ENCODE peak calls at places on chromosomes 13 and 19, in seven cellular contexts. One of them, this sample, is unnamed.

GRCh38 chr13:20351279-20352022 is 119.3 kb upstream of the GJB6 start:
- DNase-seq in prostate gland: no peak
- DNase-seq in SK-N-SH: no peak
- DNase-seq in HCT116: no peak
- DNase-seq in colonic mucosa: no peak
- DNase-seq in lower lobe of right lung: no peak
- DNase-seq in WERI-Rb-1: no peak
- DNase-seq in this sample: no peak

GRCh38 chr19:44824758-44825157 is 15.9 kb downstream of the BCAM start:
- DNase-seq in SK-N-SH: no peak
- DNase-seq in lower lobe of right lung: no peak
- DNase-seq in HCT116: no peak
- DNase-seq in prostate gland: no peak
- DNase-seq in colonic mucosa: no peak
- DNase-seq in WERI-Rb-1: no peak
- DNase-seq in this sample: no peak

GRCh38 chr13:74305876-74306275 is 171.7 kb upstream of the KLF12 start:
- DNase-seq in colonic mucosa: no peak
- DNase-seq in lower lobe of right lung: no peak
- DNase-seq in WERI-Rb-1: no peak
- DNase-seq in SK-N-SH: no peak
- DNase-seq in HCT116: no peak
- DNase-seq in prostate gland: no peak
- DNase-seq in this sample: no peak

GRCh38 chr13:43307921-43308433 is 284.6 kb downstream of the DNAJC15 start:
- DNase-seq in lower lobe of right lung: peak; percentile 89
- DNase-seq in WERI-Rb-1: no peak
- DNase-seq in colonic mucosa: peak; percentile 67
- DNase-seq in prostate gland: peak; percentile 85
- DNase-seq in SK-N-SH: peak; percentile 71
- DNase-seq in HCT116: no peak
- DNase-seq in this sample: no peak

GRCh38 chr13:114311908-114312307 is 2.4 kb upstream of the CHAMP1 start:
- DNase-seq in HCT116: no peak
- DNase-seq in SK-N-SH: no peak
- DNase-seq in lower lobe of right lung: no peak
- DNase-seq in colonic mucosa: no peak
- DNase-seq in prostate gland: no peak
- DNase-seq in WERI-Rb-1: no peak
- DNase-seq in this sample: no peak

GRCh38 chr13:40666905-40667621 is 622 bp upstream of the FOXO1 start:
- DNase-seq in colonic mucosa: peak; percentile 53
- DNase-seq in prostate gland: peak; percentile 20
- DNase-seq in SK-N-SH: peak; percentile 86
- DNase-seq in lower lobe of right lung: peak; percentile 87
- DNase-seq in WERI-Rb-1: no peak
- DNase-seq in HCT116: no peak
- DNase-seq in this sample: peak; percentile 15

GRCh38 chr13:41411536-41411935 is 45.8 kb upstream of the RGCC start:
- DNase-seq in colonic mucosa: no peak
- DNase-seq in HCT116: peak; percentile 23
- DNase-seq in prostate gland: peak; percentile 13
- DNase-seq in WERI-Rb-1: peak; percentile 7
- DNase-seq in SK-N-SH: no peak
- DNase-seq in lower lobe of right lung: no peak
- DNase-seq in this sample: no peak

GRCh38 chr13:50334944-50335343 is 319.7 kb downstream of the KCNRG start:
- DNase-seq in SK-N-SH: no peak
- DNase-seq in prostate gland: no peak
- DNase-seq in HCT116: no peak
- DNase-seq in colonic mucosa: no peak
- DNase-seq in lower lobe of right lung: no peak
- DNase-seq in WERI-Rb-1: no peak
- DNase-seq in this sample: no peak

GRCh38 chr19:13169769-13170168 is 19.6 kb downstream of the IER2 start:
- DNase-seq in HCT116: peak; percentile 91
- DNase-seq in WERI-Rb-1: no peak
- DNase-seq in SK-N-SH: no peak
- DNase-seq in colonic mucosa: peak; percentile 83
- DNase-seq in prostate gland: no peak
- DNase-seq in lower lobe of right lung: no peak
- DNase-seq in this sample: peak; percentile 96

GRCh38 chr19:52566588-52566987 is 3.5 kb upstream of the ZNF701 start:
- DNase-seq in colonic mucosa: no peak
- DNase-seq in lower lobe of right lung: no peak
- DNase-seq in SK-N-SH: no peak
- DNase-seq in prostate gland: no peak
- DNase-seq in WERI-Rb-1: no peak
- DNase-seq in HCT116: no peak
- DNase-seq in this sample: no peak

GRCh38 chr19:17926044-17926443 is 6.8 kb upstream of the CCDC124 start:
- DNase-seq in SK-N-SH: no peak
- DNase-seq in WERI-Rb-1: no peak
- DNase-seq in HCT116: no peak
- DNase-seq in lower lobe of right lung: no peak
- DNase-seq in prostate gland: no peak
- DNase-seq in colonic mucosa: no peak
- DNase-seq in this sample: no peak

GRCh38 chr19:40191836-40192646 is 815 bp downstream of the MAP3K10 start:
- DNase-seq in HCT116: no peak
- DNase-seq in lower lobe of right lung: peak; percentile 58
- DNase-seq in SK-N-SH: peak; percentile 88
- DNase-seq in prostate gland: no peak
- DNase-seq in colonic mucosa: peak; percentile 23
- DNase-seq in WERI-Rb-1: peak; percentile 76
- DNase-seq in this sample: no peak

GRCh38 chr19:13693933-13694332 is 70.4 kb upstream of the MRI1 start:
- DNase-seq in lower lobe of right lung: no peak
- DNase-seq in HCT116: no peak
- DNase-seq in colonic mucosa: no peak
- DNase-seq in WERI-Rb-1: no peak
- DNase-seq in prostate gland: no peak
- DNase-seq in SK-N-SH: no peak
- DNase-seq in this sample: no peak

GRCh38 chr19:313169-313987 is 22.2 kb upstream of the PLPP2 start:
- DNase-seq in SK-N-SH: no peak
- DNase-seq in HCT116: no peak
- DNase-seq in lower lobe of right lung: no peak
- DNase-seq in WERI-Rb-1: no peak
- DNase-seq in colonic mucosa: no peak
- DNase-seq in prostate gland: no peak
- DNase-seq in this sample: no peak

GRCh38 chr13:48505597-48506091 is 27.2 kb downstream of the RCBTB2 start:
- DNase-seq in SK-N-SH: no peak
- DNase-seq in prostate gland: peak; percentile 46
- DNase-seq in lower lobe of right lung: no peak
- DNase-seq in WERI-Rb-1: no peak
- DNase-seq in colonic mucosa: no peak
- DNase-seq in HCT116: no peak
- DNase-seq in this sample: no peak

GRCh38 chr13:71290963-71291937 is 575.8 kb downstream of the DACH1 start:
- DNase-seq in HCT116: no peak
- DNase-seq in lower lobe of right lung: no peak
- DNase-seq in prostate gland: no peak
- DNase-seq in WERI-Rb-1: no peak
- DNase-seq in SK-N-SH: no peak
- DNase-seq in colonic mucosa: no peak
- DNase-seq in this sample: peak; percentile 87

GRCh38 chr19:49875801-49876421 is 1.2 kb downstream of the AKT1S1 start:
- DNase-seq in WERI-Rb-1: peak; percentile 56
- DNase-seq in lower lobe of right lung: peak; percentile 75
- DNase-seq in HCT116: no peak
- DNase-seq in SK-N-SH: peak; percentile 82
- DNase-seq in colonic mucosa: peak; percentile 81
- DNase-seq in prostate gland: peak; percentile 57
- DNase-seq in this sample: no peak

GRCh38 chr13:51221674-51222509 is at the start of gene FAM124A:
- DNase-seq in WERI-Rb-1: peak; percentile 20
- DNase-seq in prostate gland: peak; percentile 37
- DNase-seq in HCT116: peak; percentile 4
- DNase-seq in lower lobe of right lung: peak; percentile 58
- DNase-seq in SK-N-SH: peak; percentile 89
- DNase-seq in colonic mucosa: peak; percentile 38
- DNase-seq in this sample: no peak

GRCh38 chr13:23945612-23946011 is 48.3 kb upstream of the C1QTNF9B start:
- DNase-seq in lower lobe of right lung: no peak
- DNase-seq in prostate gland: no peak
- DNase-seq in WERI-Rb-1: no peak
- DNase-seq in SK-N-SH: peak; percentile 11
- DNase-seq in HCT116: no peak
- DNase-seq in colonic mucosa: no peak
- DNase-seq in this sample: no peak

GRCh38 chr13:33487575-33488243 is 202.2 kb upstream of the STARD13 start:
- DNase-seq in prostate gland: no peak
- DNase-seq in WERI-Rb-1: no peak
- DNase-seq in colonic mucosa: peak; percentile 25
- DNase-seq in HCT116: no peak
- DNase-seq in lower lobe of right lung: no peak
- DNase-seq in SK-N-SH: no peak
- DNase-seq in this sample: no peak

GRCh38 chr19:38081547-38082255 is 142.3 kb downstream of the DPF1 start:
- DNase-seq in WERI-Rb-1: no peak
- DNase-seq in lower lobe of right lung: no peak
- DNase-seq in HCT116: no peak
- DNase-seq in prostate gland: no peak
- DNase-seq in SK-N-SH: no peak
- DNase-seq in colonic mucosa: no peak
- DNase-seq in this sample: no peak

GRCh38 chr13:75978815-75979214 is 342.7 kb downstream of the LMO7 start:
- DNase-seq in SK-N-SH: no peak
- DNase-seq in lower lobe of right lung: no peak
- DNase-seq in prostate gland: no peak
- DNase-seq in WERI-Rb-1: no peak
- DNase-seq in colonic mucosa: no peak
- DNase-seq in HCT116: no peak
- DNase-seq in this sample: no peak

GRCh38 chr19:15114153-15114540 is 6.9 kb downstream of the SYDE1 start:
- DNase-seq in SK-N-SH: peak; percentile 21
- DNase-seq in WERI-Rb-1: no peak
- DNase-seq in prostate gland: no peak
- DNase-seq in colonic mucosa: no peak
- DNase-seq in lower lobe of right lung: no peak
- DNase-seq in HCT116: no peak
- DNase-seq in this sample: no peak
- H3K36me3 ChIP-seq in SK-N-SH: peaks cover 88% of the 10 kb centered on the region
- H3K36me3 ChIP-seq in WERI-Rb-1: peaks cover 44% of the 10 kb centered on the region
- H3K36me3 ChIP-seq in prostate gland: no peaks in the 10 kb centered on the region
- H3K36me3 ChIP-seq in colonic mucosa: peaks cover 21% of the 10 kb centered on the region
- H3K36me3 ChIP-seq in lower lobe of right lung: peaks cover 94% of the 10 kb centered on the region
- H3K36me3 ChIP-seq in HCT116: peaks cover 24% of the 10 kb centered on the region
- H3K36me3 ChIP-seq in this sample: peaks cover 17% of the 10 kb centered on the region

GRCh38 chr13:110450016-110450900 is 111.3 kb downstream of the RAB20 start:
- DNase-seq in SK-N-SH: no peak
- DNase-seq in HCT116: no peak
- DNase-seq in prostate gland: no peak
- DNase-seq in colonic mucosa: no peak
- DNase-seq in WERI-Rb-1: peak; percentile 3
- DNase-seq in lower lobe of right lung: no peak
- DNase-seq in this sample: no peak

GRCh38 chr13:110447801-110448200 is 113.7 kb downstream of the RAB20 start:
- DNase-seq in WERI-Rb-1: no peak
- DNase-seq in colonic mucosa: no peak
- DNase-seq in prostate gland: no peak
- DNase-seq in HCT116: no peak
- DNase-seq in SK-N-SH: no peak
- DNase-seq in lower lobe of right lung: no peak
- DNase-seq in this sample: no peak

GRCh38 chr13:110449225-110450015 is 112.1 kb downstream of the RAB20 start:
- DNase-seq in SK-N-SH: no peak
- DNase-seq in WERI-Rb-1: no peak
- DNase-seq in colonic mucosa: no peak
- DNase-seq in HCT116: no peak
- DNase-seq in prostate gland: no peak
- DNase-seq in lower lobe of right lung: no peak
- DNase-seq in this sample: no peak

GRCh38 chr13:110448230-110448629 is 113.3 kb downstream of the RAB20 start:
- DNase-seq in HCT116: peak; percentile 43
- DNase-seq in WERI-Rb-1: no peak
- DNase-seq in lower lobe of right lung: no peak
- DNase-seq in SK-N-SH: no peak
- DNase-seq in prostate gland: no peak
- DNase-seq in colonic mucosa: no peak
- DNase-seq in this sample: peak; percentile 80

GRCh38 chr13:110448677-110449076 is 112.8 kb downstream of the RAB20 start:
- DNase-seq in WERI-Rb-1: no peak
- DNase-seq in colonic mucosa: no peak
- DNase-seq in lower lobe of right lung: no peak
- DNase-seq in HCT116: no peak
- DNase-seq in SK-N-SH: no peak
- DNase-seq in prostate gland: no peak
- DNase-seq in this sample: no peak
- TF ChIP-seq CTCF in WERI-Rb-1: no peak
- TF ChIP-seq CTCF in colonic mucosa: no peak
- TF ChIP-seq CTCF in lower lobe of right lung: no peak
- TF ChIP-seq CTCF in HCT116: no peak
- TF ChIP-seq CTCF in SK-N-SH: no peak
- TF ChIP-seq CTCF in prostate gland: no peak
- TF ChIP-seq CTCF in this sample: no peak

DNA sequence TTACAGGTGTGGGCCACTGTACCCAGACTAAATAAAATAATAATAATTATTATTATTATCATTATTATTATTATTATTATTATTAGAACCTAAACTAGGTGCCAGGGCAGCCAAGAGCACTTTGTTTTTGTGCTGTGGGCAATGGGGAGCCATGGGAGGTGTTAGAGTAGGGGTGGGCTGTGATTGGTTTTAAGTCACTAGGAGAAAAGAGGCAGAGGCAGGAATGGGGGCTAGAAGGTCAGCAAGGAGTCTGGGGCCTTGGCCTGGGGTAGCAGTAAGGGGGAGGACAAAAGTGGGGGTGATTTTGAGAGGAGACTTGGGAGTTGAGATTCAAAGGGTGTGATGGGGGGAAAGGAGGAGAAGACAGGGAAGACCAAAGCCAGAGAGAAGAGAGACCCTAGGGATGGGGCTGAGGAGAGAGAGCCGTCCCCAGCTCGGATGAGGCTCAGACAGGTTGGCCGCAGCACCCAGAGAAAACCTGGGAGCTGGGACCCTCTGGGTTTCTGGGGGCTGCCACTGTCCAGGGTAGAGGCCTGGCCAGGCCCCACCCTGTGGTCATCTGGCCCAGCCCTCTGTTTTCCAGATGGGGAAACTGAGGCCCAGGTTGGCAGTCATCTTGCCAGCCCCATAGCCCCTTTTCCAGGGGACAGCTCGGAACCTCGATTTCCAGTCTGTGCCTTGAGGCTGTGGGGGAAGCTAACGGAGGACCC is 17.8 kb upstream of the BTBD2 start:
- DNase-seq in HCT116: no peak
- DNase-seq in lower lobe of right lung: no peak
- DNase-seq in colonic mucosa: no peak
- DNase-seq in prostate gland: no peak
- DNase-seq in WERI-Rb-1: no peak
- DNase-seq in SK-N-SH: no peak
- DNase-seq in this sample: no peak
- H3K27ac ChIP-seq in HCT116: peak overlapping the region; percentile 93
- H3K27ac ChIP-seq in lower lobe of right lung: peak overlapping the region; percentile 92
- H3K27ac ChIP-seq in colonic mucosa: peak overlapping the region; percentile 96
- H3K27ac ChIP-seq in prostate gland: peak overlapping the region; percentile 100
- H3K27ac ChIP-seq in WERI-Rb-1: no peak overlapping the region
- H3K27ac ChIP-seq in SK-N-SH: no peak overlapping the region
- H3K27ac ChIP-seq in this sample: no peak overlapping the region

GRCh38 chr19:33910922-33911321 is 114.3 kb downstream of the KCTD15 start:
- DNase-seq in lower lobe of right lung: no peak
- DNase-seq in colonic mucosa: no peak
- DNase-seq in WERI-Rb-1: no peak
- DNase-seq in HCT116: no peak
- DNase-seq in prostate gland: no peak
- DNase-seq in SK-N-SH: no peak
- DNase-seq in this sample: no peak
- H3K36me3 ChIP-seq in lower lobe of right lung: no peaks in the 10 kb centered on the region
- H3K36me3 ChIP-seq in colonic mucosa: no peaks in the 10 kb centered on the region
- H3K36me3 ChIP-seq in WERI-Rb-1: no peaks in the 10 kb centered on the region
- H3K36me3 ChIP-seq in HCT116: no peaks in the 10 kb centered on the region
- H3K36me3 ChIP-seq in prostate gland: no peaks in the 10 kb centered on the region
- H3K36me3 ChIP-seq in SK-N-SH: no peaks in the 10 kb centered on the region
- H3K36me3 ChIP-seq in this sample: no peaks in the 10 kb centered on the region

This sample was measured in PC-9.